ENCODE peak calls at places on chromosomes 2 and 18, in six cellular contexts. U, L, Q, H, Z and I are unnamed samples.

GRCh38 chr2:54945401-54946219 is 104.6 kb downstream of the RTN4 start:
- DNase-seq in U (peak; percentile 78), L (peak; percentile 82), Q (peak; percentile 41), H (peak; percentile 83), Z (peak; percentile 87), I (peak; percentile 56)

GRCh38 chr18:13813271-13813849 is 10.6 kb upstream of the MC5R start:
- DNase-seq in U (peak; percentile 74), L (peak; percentile 68), Q (peak; percentile 68), H (peak; percentile 62), Z (no peak), I (peak; percentile 50)

GRCh38 chr18:33593261-33593660 is 15.2 kb downstream of the ASXL3 start:
- DNase-seq in U (no peak), L (no peak), Q (no peak), H (no peak), Z (no peak), I (no peak)

GRCh38 chr2:30110773-30111172 is 36.0 kb upstream of the YPEL5 start:
- DNase-seq in U (peak; percentile 18), L (no peak), Q (no peak), H (no peak), Z (no peak), I (no peak)

GRCh38 chr2:70305531-70305930 is 3.7 kb upstream of the FAM136A start:
- DNase-seq in U (no peak), L (no peak), Q (no peak), H (no peak), Z (no peak), I (no peak)

GRCh38 chr2:129554373-129554772 is 425.1 kb upstream of the RAB6C start:
- DNase-seq in U (no peak), L (no peak), Q (no peak), H (no peak), Z (no peak), I (no peak)

GRCh38 chr2:72602095-72602494 is 223.7 kb downstream of the EXOC6B start:
- DNase-seq in U (no peak), L (no peak), Q (no peak), H (no peak), Z (no peak), I (no peak)

GRCh38 chr2:2389215-2389614 is 58.1 kb upstream of the MYT1L start:
- DNase-seq in U (no peak), L (no peak), Q (no peak), H (no peak), Z (no peak), I (no peak)

GRCh38 chr2:199018826-199019225 is 438.9 kb downstream of the SATB2 start:
- DNase-seq in U (no peak), L (peak; percentile 6), Q (no peak), H (no peak), Z (no peak), I (peak; percentile 34)

GRCh38 chr2:29056452-29056851 is 17.9 kb downstream of the PCARE start:
- DNase-seq in U (no peak), L (no peak), Q (no peak), H (no peak), Z (no peak), I (no peak)

GRCh38 chr2:28422903-28423741 is 30.5 kb downstream of the FOSL2 start:
- DNase-seq in U (no peak), L (no peak), Q (no peak), H (no peak), Z (peak; percentile 63), I (no peak)

GRCh38 chr2:105864262-105864661 is 119.5 kb downstream of the NCK2 start:
- DNase-seq in U (no peak), L (no peak), Q (no peak), H (no peak), Z (no peak), I (no peak)

GRCh38 chr18:48724939-48725338 is 186.1 kb downstream of the CTIF start:
- DNase-seq in U (no peak), L (no peak), Q (no peak), H (no peak), Z (no peak), I (no peak)

GRCh38 chr2:36528761-36529392 is 69.1 kb downstream of the FEZ2 start:
- DNase-seq in U (peak; percentile 51), L (no peak), Q (no peak), H (no peak), Z (no peak), I (peak; percentile 28)

GRCh38 chr2:155733091-155733870 is 599.2 kb downstream of the NR4A2 start:
- DNase-seq in U (no peak), L (no peak), Q (no peak), H (no peak), Z (no peak), I (no peak)

GRCh38 chr2:1348789-1349188 is 64.5 kb upstream of the TPO start:
- DNase-seq in U (no peak), L (no peak), Q (no peak), H (no peak), Z (no peak), I (no peak)

GRCh38 chr2:9763356-9764152 is 79.7 kb upstream of the TAF1B start:
- DNase-seq in U (no peak), L (no peak), Q (peak; percentile 71), H (no peak), Z (peak; percentile 44), I (no peak)
- H3K4me3 ChIP-seq in U (no peak overlapping the region), L (no peak overlapping the region), Q (no peak overlapping the region), H (no peak overlapping the region), Z (no peak overlapping the region), I (no peak overlapping the region)

GRCh38 chr18:10027031-10027430 is 113.2 kb downstream of the VAPA start:
- DNase-seq in U (no peak), L (no peak), Q (no peak), H (no peak), Z (no peak), I (no peak)
- H3K4me3 ChIP-seq in U (no peak overlapping the region), L (no peak overlapping the region), Q (no peak overlapping the region), H (no peak overlapping the region), Z (no peak overlapping the region), I (no peak overlapping the region)

GRCh38 chr2:224910535-224910934 is 131.7 kb downstream of the DOCK10 start:
- DNase-seq in U (peak; percentile 63), L (peak; percentile 81), Q (peak; percentile 41), H (peak; percentile 58), Z (no peak), I (peak; percentile 32)

GRCh38 chr2:224915126-224915525 is 127.1 kb downstream of the DOCK10 start:
- DNase-seq in U (peak; percentile 42), L (no peak), Q (no peak), H (no peak), Z (no peak), I (no peak)

GRCh38 chr2:224904390-224904789 is 137.9 kb downstream of the DOCK10 start:
- DNase-seq in U (peak; percentile 63), L (no peak), Q (no peak), H (peak; percentile 54), Z (no peak), I (no peak)

GRCh38 chr2:224908820-224909219 is 133.4 kb downstream of the DOCK10 start:
- DNase-seq in U (no peak), L (no peak), Q (no peak), H (no peak), Z (no peak), I (no peak)

GRCh38 chr2:224909885-224910517 is 132.3 kb downstream of the DOCK10 start:
- DNase-seq in U (peak; percentile 99), L (peak; percentile 92), Q (peak; percentile 81), H (peak; percentile 97), Z (peak; percentile 91), I (peak; percentile 79)
- H3K4me3 ChIP-seq in U (no peak overlapping the region), L (no peak overlapping the region), Q (peak overlapping the region; percentile 4), H (no peak overlapping the region), Z (peak overlapping the region; percentile 18), I (no peak overlapping the region)

GRCh38 chr2:58239243-58239642 is 1.9 kb downstream of the FANCL start:
- DNase-seq in U (no peak), L (no peak), Q (no peak), H (no peak), Z (no peak), I (no peak)
- H3K4me3 ChIP-seq in U (no peak overlapping the region), L (no peak overlapping the region), Q (no peak overlapping the region), H (no peak overlapping the region), Z (no peak overlapping the region), I (no peak overlapping the region)

DNA sequence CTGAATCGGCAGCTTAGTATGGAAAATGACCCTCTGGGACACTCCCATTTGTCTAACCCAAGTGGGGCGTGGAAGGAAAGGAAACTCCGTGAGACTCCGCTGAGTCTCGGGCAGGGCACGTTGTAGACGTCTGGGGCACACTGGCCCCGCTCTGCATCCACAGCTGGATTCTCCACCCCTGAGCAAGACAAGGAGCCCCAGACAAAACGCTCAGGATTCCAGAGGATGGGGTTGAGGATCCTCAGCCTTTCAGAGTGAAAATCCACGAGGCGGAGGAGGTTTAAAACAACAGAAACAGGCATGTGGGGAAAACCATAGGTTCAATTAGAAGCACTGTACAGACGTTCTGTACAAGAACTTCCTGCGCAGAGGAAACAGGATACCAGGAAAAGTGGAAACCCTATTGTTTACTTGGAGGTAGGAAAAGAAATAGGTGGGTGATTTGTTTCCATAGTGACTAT is 124.9 kb upstream of the ZNF236 start:
- DNase-seq in U (peak; percentile 58), L (peak; percentile 28), Q (no peak), H (peak; percentile 13), Z (peak; percentile 41), I (peak; percentile 38)
- H3K4me3 ChIP-seq in U (peak overlapping the region; percentile 48), L (no peak overlapping the region), Q (no peak overlapping the region), H (no peak overlapping the region), Z (no peak overlapping the region), I (peak overlapping the region; percentile 24)

GRCh38 chr2:215390550-215390913 is 45.3 kb downstream of the FN1 start:
- DNase-seq in U (no peak), L (no peak), Q (no peak), H (no peak), Z (no peak), I (no peak)

GRCh38 chr2:215384710-215385109 is 51.2 kb downstream of the FN1 start:
- DNase-seq in U (no peak), L (no peak), Q (no peak), H (no peak), Z (no peak), I (no peak)

GRCh38 chr2:215388002-215388728 is 47.7 kb downstream of the FN1 start:
- DNase-seq in U (no peak), L (no peak), Q (no peak), H (no peak), Z (no peak), I (no peak)

GRCh38 chr2:215383652-215384279 is 52.1 kb downstream of the FN1 start:
- DNase-seq in U (no peak), L (no peak), Q (no peak), H (no peak), Z (no peak), I (no peak)

DNA sequence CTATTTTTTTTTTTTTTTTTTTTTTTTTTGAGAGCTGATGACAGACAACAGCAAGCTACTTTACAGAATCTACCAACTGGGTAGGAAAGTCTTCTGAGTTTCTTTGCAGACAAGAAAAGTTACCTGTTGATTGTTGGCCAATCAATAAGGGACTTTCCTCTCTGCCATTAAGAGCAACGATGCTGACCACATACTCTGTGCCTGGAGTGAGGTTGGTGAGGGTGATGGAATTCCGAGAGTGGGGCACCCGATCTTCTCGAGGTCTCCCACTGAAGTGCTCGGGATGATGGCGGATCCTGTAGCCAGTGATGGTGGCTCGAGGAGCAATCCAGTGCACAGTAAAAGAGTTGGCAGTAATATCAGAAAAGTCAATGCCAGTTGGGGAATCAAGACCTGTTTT is 49.3 kb downstream of the FN1 start:
- DNase-seq in U (no peak), L (no peak), Q (no peak), H (no peak), Z (no peak), I (no peak)
- H3K4me3 ChIP-seq in U (no peak overlapping the region), L (no peak overlapping the region), Q (no peak overlapping the region), H (no peak overlapping the region), Z (no peak overlapping the region), I (no peak overlapping the region)